ENCODE peak calls at places on chromosomes 3 and 15, in five cellular contexts. One of them, this sample, is unnamed.

GRCh38 chr3:58272891-58273290 is 33.2 kb upstream of the RPP14 start:
- DNase-seq in stimulated activated CD8-positive, alpha-beta memory T cell treated with anti-CD3 and anti-CD28 coated beads, Interleukin-12 subunit alpha, Interleukin-12 subunit beta, amount 100 ng/mL, for 1 hour: no peak
- DNase-seq in type B pancreatic cell: no peak
- DNase-seq in activated effector memory CD4-positive, alpha-beta T cell treated with Interleukin-2 at 50 U/mL for 16 hours: no peak
- DNase-seq in thoracic aorta: no peak
- DNase-seq in this sample: no peak

GRCh38 chr3:16508591-16508995 is 4.9 kb downstream of the RFTN1 start:
- DNase-seq in stimulated activated CD8-positive, alpha-beta memory T cell treated with anti-CD3 and anti-CD28 coated beads, Interleukin-12 subunit alpha, Interleukin-12 subunit beta, amount 100 ng/mL, for 1 hour: no peak
- DNase-seq in type B pancreatic cell: no peak
- DNase-seq in activated effector memory CD4-positive, alpha-beta T cell treated with Interleukin-2 at 50 U/mL for 16 hours: no peak
- DNase-seq in thoracic aorta: no peak
- DNase-seq in this sample: peak

GRCh38 chr15:39582977-39583585 is 2.2 kb downstream of the THBS1 start:
- DNase-seq in stimulated activated CD8-positive, alpha-beta memory T cell treated with anti-CD3 and anti-CD28 coated beads, Interleukin-12 subunit alpha, Interleukin-12 subunit beta, amount 100 ng/mL, for 1 hour: no peak
- DNase-seq in type B pancreatic cell: no peak
- DNase-seq in activated effector memory CD4-positive, alpha-beta T cell treated with Interleukin-2 at 50 U/mL for 16 hours: no peak
- DNase-seq in thoracic aorta: no peak
- DNase-seq in this sample: no peak

GRCh38 chr3:36401056-36401455 is 20.8 kb downstream of the STAC start:
- DNase-seq in stimulated activated CD8-positive, alpha-beta memory T cell treated with anti-CD3 and anti-CD28 coated beads, Interleukin-12 subunit alpha, Interleukin-12 subunit beta, amount 100 ng/mL, for 1 hour: no peak
- DNase-seq in type B pancreatic cell: no peak
- DNase-seq in activated effector memory CD4-positive, alpha-beta T cell treated with Interleukin-2 at 50 U/mL for 16 hours: no peak
- DNase-seq in thoracic aorta: no peak
- DNase-seq in this sample: no peak

GRCh38 chr15:83192742-83193141 is 14.9 kb downstream of the HDGFL3 start:
- DNase-seq in stimulated activated CD8-positive, alpha-beta memory T cell treated with anti-CD3 and anti-CD28 coated beads, Interleukin-12 subunit alpha, Interleukin-12 subunit beta, amount 100 ng/mL, for 1 hour: no peak
- DNase-seq in type B pancreatic cell: no peak
- DNase-seq in activated effector memory CD4-positive, alpha-beta T cell treated with Interleukin-2 at 50 U/mL for 16 hours: no peak
- DNase-seq in thoracic aorta: no peak
- DNase-seq in this sample: no peak

GRCh38 chr15:96273317-96274086 is 57.0 kb upstream of the NR2F2 start:
- DNase-seq in stimulated activated CD8-positive, alpha-beta memory T cell treated with anti-CD3 and anti-CD28 coated beads, Interleukin-12 subunit alpha, Interleukin-12 subunit beta, amount 100 ng/mL, for 1 hour: no peak
- DNase-seq in type B pancreatic cell: no peak
- DNase-seq in activated effector memory CD4-positive, alpha-beta T cell treated with Interleukin-2 at 50 U/mL for 16 hours: no peak
- DNase-seq in thoracic aorta: no peak
- DNase-seq in this sample: peak

GRCh38 chr3:128665362-128666021 is 14.9 kb upstream of the RPN1 start:
- DNase-seq in stimulated activated CD8-positive, alpha-beta memory T cell treated with anti-CD3 and anti-CD28 coated beads, Interleukin-12 subunit alpha, Interleukin-12 subunit beta, amount 100 ng/mL, for 1 hour: no peak
- DNase-seq in type B pancreatic cell: no peak
- DNase-seq in activated effector memory CD4-positive, alpha-beta T cell treated with Interleukin-2 at 50 U/mL for 16 hours: no peak
- DNase-seq in thoracic aorta: no peak
- DNase-seq in this sample: no peak

GRCh38 chr15:31325432-31325975 is 1.1 kb upstream of the KLF13 start:
- DNase-seq in stimulated activated CD8-positive, alpha-beta memory T cell treated with anti-CD3 and anti-CD28 coated beads, Interleukin-12 subunit alpha, Interleukin-12 subunit beta, amount 100 ng/mL, for 1 hour: peak
- DNase-seq in type B pancreatic cell: no peak
- DNase-seq in activated effector memory CD4-positive, alpha-beta T cell treated with Interleukin-2 at 50 U/mL for 16 hours: peak
- DNase-seq in thoracic aorta: no peak
- DNase-seq in this sample: no peak

GRCh38 chr15:71572452-71573053 is 237.8 kb upstream of the NR2E3 start:
- DNase-seq in stimulated activated CD8-positive, alpha-beta memory T cell treated with anti-CD3 and anti-CD28 coated beads, Interleukin-12 subunit alpha, Interleukin-12 subunit beta, amount 100 ng/mL, for 1 hour: no peak
- DNase-seq in type B pancreatic cell: no peak
- DNase-seq in activated effector memory CD4-positive, alpha-beta T cell treated with Interleukin-2 at 50 U/mL for 16 hours: no peak
- DNase-seq in thoracic aorta: no peak
- DNase-seq in this sample: no peak

GRCh38 chr3:146110156-146110555 is 50.8 kb downstream of the PLOD2 start:
- DNase-seq in stimulated activated CD8-positive, alpha-beta memory T cell treated with anti-CD3 and anti-CD28 coated beads, Interleukin-12 subunit alpha, Interleukin-12 subunit beta, amount 100 ng/mL, for 1 hour: no peak
- DNase-seq in type B pancreatic cell: no peak
- DNase-seq in activated effector memory CD4-positive, alpha-beta T cell treated with Interleukin-2 at 50 U/mL for 16 hours: no peak
- DNase-seq in thoracic aorta: no peak
- DNase-seq in this sample: no peak

GRCh38 chr3:33658971-33659848 is 58.8 kb downstream of the CLASP2 start:
- DNase-seq in stimulated activated CD8-positive, alpha-beta memory T cell treated with anti-CD3 and anti-CD28 coated beads, Interleukin-12 subunit alpha, Interleukin-12 subunit beta, amount 100 ng/mL, for 1 hour: no peak
- DNase-seq in type B pancreatic cell: no peak
- DNase-seq in activated effector memory CD4-positive, alpha-beta T cell treated with Interleukin-2 at 50 U/mL for 16 hours: no peak
- DNase-seq in thoracic aorta: no peak
- DNase-seq in this sample: peak

GRCh38 chr3:78633626-78634025 is 1134.2 kb downstream of the ROBO1 start:
- DNase-seq in stimulated activated CD8-positive, alpha-beta memory T cell treated with anti-CD3 and anti-CD28 coated beads, Interleukin-12 subunit alpha, Interleukin-12 subunit beta, amount 100 ng/mL, for 1 hour: no peak
- DNase-seq in type B pancreatic cell: no peak
- DNase-seq in activated effector memory CD4-positive, alpha-beta T cell treated with Interleukin-2 at 50 U/mL for 16 hours: no peak
- DNase-seq in thoracic aorta: no peak
- DNase-seq in this sample: peak

GRCh38 chr3:140394488-140395133 is 283.3 kb upstream of the TRIM42 start:
- DNase-seq in stimulated activated CD8-positive, alpha-beta memory T cell treated with anti-CD3 and anti-CD28 coated beads, Interleukin-12 subunit alpha, Interleukin-12 subunit beta, amount 100 ng/mL, for 1 hour: no peak
- DNase-seq in type B pancreatic cell: no peak
- DNase-seq in activated effector memory CD4-positive, alpha-beta T cell treated with Interleukin-2 at 50 U/mL for 16 hours: no peak
- DNase-seq in thoracic aorta: no peak
- DNase-seq in this sample: no peak